ENCODE peak calls at places on chromosomes 12 and 14, in four cellular contexts. G is AG04450, Z is suprapubic skin, A is psoas muscle. P is an unnamed sample.

GRCh38 chr12:121144416-121144914 is 11.8 kb downstream of the P2RX7 start:
- DNase-seq in Z (no peak), A (no peak), G (no peak), P (no peak)

GRCh38 chr12:52608826-52609630 is 7.8 kb upstream of the KRT72 start:
- DNase-seq in G (no peak), A (no peak), Z (no peak), P (no peak)

GRCh38 chr12:114760151-114760877 is 76.3 kb upstream of the TBX3 start:
- DNase-seq in G (no peak), Z (no peak), A (no peak), P (no peak)

GRCh38 chr14:20191396-20191795 is 700 bp downstream of the OR11G2 start:
- DNase-seq in G (no peak), A (no peak), Z (no peak), P (no peak)

GRCh38 chr12:53046655-53047220 is 3.1 kb upstream of the TNS2 start:
- DNase-seq in Z (peak), A (peak), G (peak), P (no peak)

GRCh38 chr12:105761075-105761474 is 377.7 kb downstream of the NUAK1 start:
- DNase-seq in A (no peak), G (no peak), Z (no peak), P (no peak)

GRCh38 chr14:32802295-32802694 is 136.4 kb upstream of the NPAS3 start:
- DNase-seq in G (no peak), Z (no peak), A (no peak), P (no peak)

GRCh38 chr12:70607107-70607506 is 30.1 kb downstream of the PTPRB start:
- DNase-seq in G (no peak), A (no peak), Z (no peak), P (no peak)

GRCh38 chr12:51262758-51263177 is 7.4 kb downstream of the SMAGP start:
- DNase-seq in G (no peak), Z (peak), A (peak), P (no peak)

GRCh38 chr12:3658327-3659163 is 94.4 kb downstream of the CRACR2A start:
- DNase-seq in A (no peak), G (no peak), Z (no peak), P (no peak)
- TF ChIP-seq CTCF in A (no peak), G (peak), Z (no peak), P (no peak)

DNA sequence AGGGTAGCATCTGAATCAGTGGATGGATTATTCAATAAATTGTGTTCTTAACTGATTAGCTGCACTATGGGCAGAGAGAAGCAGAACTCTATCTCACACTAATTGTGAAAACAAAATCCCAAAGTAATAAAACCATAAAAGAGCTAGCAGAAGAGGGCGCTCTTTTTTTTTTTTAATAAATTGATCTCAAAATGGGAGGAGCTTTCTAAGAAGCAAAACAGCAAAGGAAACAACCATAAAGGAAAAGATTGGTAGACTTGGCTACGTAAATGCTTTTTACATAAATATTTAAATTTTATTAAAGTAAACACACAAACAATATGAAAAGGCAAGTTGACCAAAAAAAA is 1.5 kb upstream of the TM7SF3 start:
- DNase-seq in Z (no peak), A (no peak), G (no peak), P (no peak)
- TF ChIP-seq CTCF in Z (peak), A (peak), G (peak), P (no peak)

DNA sequence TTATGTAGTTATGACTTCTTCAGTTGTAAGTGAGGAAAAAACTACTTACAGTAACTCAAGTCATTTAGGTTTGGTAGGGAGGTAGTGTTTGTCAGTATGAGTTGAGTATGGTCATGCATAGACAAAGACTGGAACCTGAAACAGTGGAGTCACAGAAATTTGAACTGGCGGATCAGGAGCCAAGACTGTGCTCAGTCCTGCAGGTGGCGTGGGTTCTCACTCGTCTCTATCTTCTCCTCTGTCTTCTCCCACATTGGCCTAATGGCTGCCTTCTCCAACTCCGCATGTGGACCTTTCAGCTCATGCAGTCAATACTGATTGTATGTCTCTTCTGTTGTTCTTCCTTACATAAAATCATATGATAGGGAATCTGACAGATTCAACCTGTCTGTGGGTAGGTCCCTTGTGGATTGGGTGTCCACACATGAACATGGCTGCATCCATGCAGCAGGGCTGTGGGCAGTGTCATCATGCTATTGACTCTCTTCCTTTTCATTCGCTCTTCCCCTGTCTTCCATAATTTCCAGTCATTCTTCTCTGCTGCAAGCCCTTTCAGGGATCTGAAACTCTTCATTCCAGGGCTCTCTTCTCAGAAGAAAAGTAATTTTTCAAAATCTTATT is 78.8 kb upstream of the NEDD1 start:
- DNase-seq in G (no peak), A (no peak), Z (no peak), P (no peak)
- TF ChIP-seq CTCF in G (no peak), A (no peak), Z (no peak), P (no peak)

DNA sequence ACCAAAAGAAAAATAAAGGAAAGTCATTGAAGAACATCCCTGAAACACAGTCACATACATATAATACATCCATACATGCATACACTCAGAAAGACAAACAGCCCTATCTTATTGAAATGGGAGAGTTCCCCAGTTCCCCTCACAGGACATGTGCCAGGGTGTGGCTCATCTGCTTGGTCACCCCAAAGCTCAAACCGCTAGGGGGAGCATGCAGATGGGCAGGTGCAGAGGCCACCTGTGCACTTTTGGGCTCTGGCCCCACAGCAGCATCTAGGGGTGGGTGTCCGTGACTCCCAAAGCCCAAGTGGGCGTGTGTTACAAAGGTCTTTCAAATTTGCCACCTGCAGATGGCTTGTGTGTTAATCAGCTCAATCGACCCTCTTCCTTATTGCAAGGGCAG is 75.2 kb downstream of the CMAS start:
- DNase-seq in G (no peak), Z (no peak), A (no peak), P (no peak)
- TF ChIP-seq CTCF in G (peak), Z (no peak), A (no peak), P (no peak)

GRCh38 chr12:130838284-130838950 is 633 bp downstream of the STX2 start:
- DNase-seq in A (peak), G (no peak), Z (peak), P (no peak)

GRCh38 chr12:130835011-130835410 is 4.0 kb downstream of the STX2 start:
- DNase-seq in A (no peak), Z (no peak), G (no peak), P (no peak)

GRCh38 chr12:130835436-130835835 is 3.6 kb downstream of the STX2 start:
- DNase-seq in G (no peak), A (no peak), Z (no peak), P (no peak)

GRCh38 chr12:130839770-130840355 is 813 bp upstream of the STX2 start:
- DNase-seq in A (no peak), G (no peak), Z (no peak), P (no peak)

GRCh38 chr12:130838951-130839769 is at the start of gene STX2:
- DNase-seq in Z (peak), A (peak), G (peak), P (peak)
- TF ChIP-seq CTCF in Z (no peak), A (peak), G (peak), P (no peak)

DNA sequence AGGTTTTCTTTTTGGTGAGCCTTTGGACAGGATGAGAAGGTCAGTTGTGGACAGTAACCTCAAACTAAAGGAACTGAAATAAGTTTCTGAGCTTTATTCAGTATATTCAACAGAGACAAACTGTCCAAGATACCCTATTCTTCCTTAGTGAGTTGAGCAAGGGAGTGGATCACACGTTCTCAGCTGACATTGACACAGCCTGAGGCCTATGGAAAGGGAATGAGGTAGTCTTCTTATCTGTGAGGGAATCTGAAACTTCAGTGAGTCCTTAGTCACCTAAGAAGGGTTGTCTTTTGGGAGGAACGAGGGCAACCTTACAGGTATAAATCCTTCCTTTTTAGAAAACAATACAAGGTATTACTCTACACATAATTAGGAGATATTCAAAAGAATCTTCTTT is 5.0 kb upstream of the NUBPL start:
- DNase-seq in A (no peak), Z (no peak), G (no peak), P (no peak)
- TF ChIP-seq CTCF in A (no peak), Z (no peak), G (no peak), P (no peak)

GRCh38 chr12:132506328-132506727 is 16.4 kb downstream of the FBRSL1 start:
- DNase-seq in Z (no peak), G (no peak), A (no peak), P (no peak)

GRCh38 chr12:132508860-132509732 is 19.1 kb downstream of the FBRSL1 start:
- DNase-seq in G (no peak), A (no peak), Z (no peak), P (no peak)

GRCh38 chr12:132508248-132508740 is 18.3 kb downstream of the FBRSL1 start:
- DNase-seq in G (no peak), Z (no peak), A (no peak), P (no peak)

GRCh38 chr12:132506730-132507538 is 17.0 kb downstream of the FBRSL1 start:
- DNase-seq in A (peak), Z (peak), G (peak), P (no peak)

GRCh38 chr12:132507656-132508055 is 17.7 kb downstream of the FBRSL1 start:
- DNase-seq in Z (no peak), G (no peak), A (no peak), P (no peak)
- TF ChIP-seq CTCF in Z (no peak), G (no peak), A (no peak), P (no peak)

GRCh38 chr12:6698352-6699046 is 2.1 kb downstream of the PIANP start:
- DNase-seq in G (no peak), Z (no peak), A (no peak), P (no peak)

GRCh38 chr12:6696690-6697583 is 3.7 kb downstream of the PIANP start:
- DNase-seq in G (no peak), A (no peak), Z (no peak), P (no peak)

GRCh38 chr12:6695313-6696045 is 5.1 kb downstream of the PIANP start:
- DNase-seq in G (no peak), A (no peak), Z (no peak), P (no peak)

GRCh38 chr12:6699259-6699988 is 1.2 kb downstream of the PIANP start:
- DNase-seq in Z (peak), G (no peak), A (no peak), P (no peak)

GRCh38 chr12:6697584-6698351 is 2.8 kb downstream of the PIANP start:
- DNase-seq in G (peak), A (no peak), Z (no peak), P (no peak)
- TF ChIP-seq CTCF in G (peak), A (peak), Z (no peak), P (no peak)

DNA sequence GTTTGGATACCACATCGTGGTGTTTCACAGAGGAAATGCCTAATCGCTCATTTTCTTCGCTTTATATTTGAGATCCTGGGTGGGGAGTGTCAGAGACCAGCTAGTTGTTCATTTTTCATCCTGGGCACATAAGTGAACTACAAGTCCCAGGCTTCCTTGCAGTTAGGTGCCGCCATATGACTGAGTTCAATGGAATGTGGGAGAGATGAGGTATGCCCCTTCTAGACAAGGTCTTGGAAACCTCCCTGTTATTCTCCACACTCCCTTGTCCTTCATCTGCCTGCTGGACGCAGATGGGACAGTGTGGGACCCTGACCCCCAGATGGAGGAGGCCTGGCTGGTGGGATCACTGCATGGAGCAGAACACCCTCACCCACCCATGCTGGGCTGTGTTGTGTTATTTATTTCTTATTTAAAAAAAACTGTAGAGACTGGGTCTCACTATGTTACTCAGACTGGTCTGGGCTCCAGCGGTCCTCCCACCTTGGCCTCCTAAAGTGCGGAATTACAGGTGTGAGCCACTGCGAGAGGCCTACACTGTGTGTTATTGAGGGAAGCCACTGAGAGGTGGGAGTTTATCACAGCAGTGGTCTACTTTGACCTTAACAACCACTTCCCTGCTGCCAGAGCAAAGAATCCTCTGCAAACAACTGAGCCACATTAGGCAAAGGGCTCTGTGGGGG is 42.9 kb upstream of the VRK1 start:
- DNase-seq in A (no peak), Z (no peak), G (no peak), P (no peak)
- TF ChIP-seq CTCF in A (no peak), Z (no peak), G (no peak), P (no peak)

P was measured in omental fat pad.